ENCODE peak calls at places on chromosome 1, in seven cellular contexts. Z, G, O, E, S, W and M are unnamed samples.

GRCh38 chr1:154404511-154404931 is 622 bp upstream of the IL6R start:
- DNase-seq in Z (no peak), G (no peak), O (no peak), E (no peak), S (no peak), W (no peak), M (no peak)

GRCh38 chr1:2194319-2194897 is at the start of gene FAAP20:
- DNase-seq in Z (no peak), G (peak), O (peak), E (no peak), S (peak), W (peak), M (no peak)

GRCh38 chr1:175073054-175073453 is 5.4 kb downstream of the TNN start:
- DNase-seq in Z (peak), G (no peak), O (no peak), E (no peak), S (no peak), W (peak), M (no peak)

GRCh38 chr1:3248416-3249141 is 179.6 kb downstream of the PRDM16 start:
- DNase-seq in Z (no peak), G (no peak), O (no peak), E (no peak), S (no peak), W (no peak), M (no peak)

GRCh38 chr1:184854456-184855180 is 100.0 kb upstream of the EDEM3 start:
- DNase-seq in Z (no peak), G (no peak), O (no peak), E (no peak), S (no peak), W (peak), M (no peak)

GRCh38 chr1:51263147-51263850 is 27.2 kb downstream of the RNF11 start:
- DNase-seq in Z (no peak), G (no peak), O (no peak), E (no peak), S (no peak), W (no peak), M (no peak)

GRCh38 chr1:239243003-239243402 is 143.4 kb upstream of the CHRM3 start:
- DNase-seq in Z (no peak), G (peak), O (no peak), E (no peak), S (no peak), W (no peak), M (no peak)

GRCh38 chr1:229192031-229192430 is 78.9 kb upstream of the RAB4A start:
- DNase-seq in Z (no peak), G (no peak), O (no peak), E (no peak), S (no peak), W (peak), M (no peak)

GRCh38 chr1:156463874-156464273 is 36.7 kb downstream of the MEF2D start:
- DNase-seq in Z (peak), G (peak), O (no peak), E (no peak), S (no peak), W (no peak), M (no peak)

GRCh38 chr1:53337499-53337898 is 9.6 kb upstream of the LRP8 start:
- DNase-seq in Z (no peak), G (no peak), O (no peak), E (no peak), S (no peak), W (no peak), M (no peak)

GRCh38 chr1:157240495-157241184 is 102.4 kb upstream of the ETV3 start:
- DNase-seq in Z (no peak), G (no peak), O (no peak), E (no peak), S (no peak), W (no peak), M (no peak)